ENCODE peak calls at places on chromosomes 3 and 15, in seven cellular contexts. Q, I, P, G, C, J and S are unnamed samples.

GRCh38 chr3:196147116-196147515 is 64.1 kb downstream of the ZDHHC19 start:
- DNase-seq in Q (no peak), I (no peak), P (no peak), G (no peak), C (no peak), J (no peak), S (no peak)

GRCh38 chr3:156691920-156692319 is 17.5 kb downstream of the TIPARP start:
- DNase-seq in Q (peak), I (no peak), P (no peak), G (no peak), C (no peak), J (no peak), S (no peak)

GRCh38 chr3:76869726-76870414 is 170.0 kb upstream of the ROBO2 start:
- DNase-seq in Q (no peak), I (no peak), P (no peak), G (no peak), C (no peak), J (no peak), S (no peak)

GRCh38 chr3:155184027-155184426 is 103.9 kb downstream of the MME start:
- DNase-seq in Q (peak), I (no peak), P (no peak), G (no peak), C (no peak), J (no peak), S (no peak)

GRCh38 chr3:13200951-13201350 is 127.7 kb upstream of the IQSEC1 start:
- DNase-seq in Q (no peak), I (no peak), P (no peak), G (no peak), C (no peak), J (no peak), S (no peak)

GRCh38 chr3:102332205-102332604 is 102.6 kb upstream of the ZPLD1 start:
- DNase-seq in Q (no peak), I (no peak), P (no peak), G (no peak), C (no peak), J (no peak), S (no peak)

GRCh38 chr3:104323226-104323625 is 1043.5 kb upstream of the ALCAM start:
- DNase-seq in Q (peak), I (no peak), P (no peak), G (no peak), C (no peak), J (no peak), S (no peak)

GRCh38 chr3:193174137-193174536 is 66.9 kb upstream of the PLAAT1 start:
- DNase-seq in Q (no peak), I (no peak), P (no peak), G (no peak), C (no peak), J (no peak), S (no peak)

GRCh38 chr15:62150445-62150844 is 14.6 kb downstream of the C2CD4B start:
- DNase-seq in Q (no peak), I (no peak), P (no peak), G (no peak), C (no peak), J (no peak), S (no peak)

GRCh38 chr15:78082106-78082742 is 4.7 kb upstream of the TBC1D2B start:
- DNase-seq in Q (peak), I (no peak), P (no peak), G (no peak), C (no peak), J (no peak), S (no peak)

GRCh38 chr15:41482070-41482469 is 11.6 kb upstream of the ITPKA start:
- DNase-seq in Q (no peak), I (no peak), P (no peak), G (no peak), C (no peak), J (no peak), S (no peak)

GRCh38 chr15:29676961-29677402 is 145.3 kb downstream of the TJP1 start:
- DNase-seq in Q (peak), I (no peak), P (no peak), G (no peak), C (no peak), J (no peak), S (no peak)

GRCh38 chr15:62739507-62739906 is 303.0 kb upstream of the TPM1 start:
- DNase-seq in Q (peak), I (no peak), P (no peak), G (no peak), C (no peak), J (no peak), S (no peak)

GRCh38 chr15:55289011-55289572 is 521 bp downstream of the RAB27A start:
- DNase-seq in Q (peak), I (peak), P (no peak), G (peak), C (peak), J (peak), S (no peak)

GRCh38 chr15:28252831-28253230 is 69.1 kb downstream of the HERC2 start:
- DNase-seq in Q (no peak), I (no peak), P (no peak), G (no peak), C (no peak), J (no peak), S (no peak)

GRCh38 chr3:61814674-61815073 is 253.3 kb downstream of the PTPRG start:
- DNase-seq in Q (no peak), I (no peak), P (no peak), G (no peak), C (no peak), J (no peak), S (no peak)

GRCh38 chr15:70289191-70289955 is 191.7 kb upstream of the TLE3 start:
- DNase-seq in Q (peak), I (no peak), P (no peak), G (no peak), C (peak), J (no peak), S (no peak)

GRCh38 chr15:94312946-94313345 is 81.6 kb downstream of the MCTP2 start:
- DNase-seq in Q (no peak), I (no peak), P (no peak), G (no peak), C (no peak), J (no peak), S (no peak)

GRCh38 chr3:48412375-48413001 is 17.4 kb downstream of the PLXNB1 start:
- DNase-seq in Q (no peak), I (no peak), P (no peak), G (peak), C (peak), J (no peak), S (no peak)

GRCh38 chr15:73755481-73755880 is 2.3 kb upstream of the INSYN1 start:
- DNase-seq in Q (no peak), I (no peak), P (no peak), G (no peak), C (no peak), J (no peak), S (no peak)

GRCh38 chr3:46209053-46209452 is 940 bp upstream of the CCR1 start:
- DNase-seq in Q (no peak), I (no peak), P (no peak), G (no peak), C (no peak), J (no peak), S (no peak)

GRCh38 chr3:46359748-46360509 is 6.0 kb downstream of the CCR2 start:
- DNase-seq in Q (no peak), I (no peak), P (no peak), G (no peak), C (no peak), J (no peak), S (no peak)

GRCh38 chr15:41943543-41944312 is 28.6 kb downstream of the EHD4 start:
- DNase-seq in Q (no peak), I (no peak), P (no peak), G (no peak), C (no peak), J (no peak), S (no peak)